ENCODE peak calls at places on chromosomes 11 and 22, in four cellular contexts. One of them, this sample, is unnamed.

GRCh38 chr22:47012589-47013365 is 250.3 kb downstream of the TBC1D22A start:
- DNase-seq in nephron progenitor cell: no peak
- DNase-seq in GM20000: no peak
- DNase-seq in HTR-8/SVneo: no peak
- DNase-seq in this sample: no peak

GRCh38 chr11:7385532-7385931 is 99.8 kb upstream of the OLFML1 start:
- DNase-seq in nephron progenitor cell: no peak
- DNase-seq in GM20000: no peak
- DNase-seq in HTR-8/SVneo: no peak
- DNase-seq in this sample: no peak

GRCh38 chr22:35506259-35506570 is 34.4 kb upstream of the RASD2 start:
- DNase-seq in nephron progenitor cell: no peak
- DNase-seq in GM20000: no peak
- DNase-seq in HTR-8/SVneo: no peak
- DNase-seq in this sample: no peak

GRCh38 chr11:23205156-23205871 is 345.0 kb upstream of the CCDC179 start:
- DNase-seq in nephron progenitor cell: no peak
- DNase-seq in GM20000: no peak
- DNase-seq in HTR-8/SVneo: peak
- DNase-seq in this sample: no peak

GRCh38 chr11:119318240-119319135 is 1.6 kb upstream of the MCAM start:
- DNase-seq in nephron progenitor cell: no peak
- DNase-seq in GM20000: peak
- DNase-seq in HTR-8/SVneo: peak
- DNase-seq in this sample: no peak

GRCh38 chr11:5932671-5933070 is 9.4 kb upstream of the OR56A3 start:
- DNase-seq in nephron progenitor cell: no peak
- DNase-seq in GM20000: no peak
- DNase-seq in HTR-8/SVneo: no peak
- DNase-seq in this sample: no peak

GRCh38 chr11:2376751-2377451 is at the start of gene CD81:
- DNase-seq in nephron progenitor cell: peak
- DNase-seq in GM20000: peak
- DNase-seq in HTR-8/SVneo: peak
- DNase-seq in this sample: no peak

GRCh38 chr22:50215297-50216049 is 14.7 kb downstream of the SELENOO start:
- DNase-seq in nephron progenitor cell: no peak
- DNase-seq in GM20000: no peak
- DNase-seq in HTR-8/SVneo: no peak
- DNase-seq in this sample: no peak

GRCh38 chr11:34531663-34532062 is 18.1 kb upstream of the ELF5 start:
- DNase-seq in nephron progenitor cell: no peak
- DNase-seq in GM20000: no peak
- DNase-seq in HTR-8/SVneo: no peak
- DNase-seq in this sample: no peak

GRCh38 chr11:75328426-75329277 is 22.8 kb downstream of the ARRB1 start:
- DNase-seq in nephron progenitor cell: peak
- DNase-seq in GM20000: no peak
- DNase-seq in HTR-8/SVneo: peak
- DNase-seq in this sample: peak

GRCh38 chr11:111557425-111558111 is 17.0 kb downstream of the LAYN start:
- DNase-seq in nephron progenitor cell: no peak
- DNase-seq in GM20000: no peak
- DNase-seq in HTR-8/SVneo: peak
- DNase-seq in this sample: no peak

GRCh38 chr22:32584650-32585049 is 110.0 kb downstream of the FBXO7 start:
- DNase-seq in nephron progenitor cell: no peak
- DNase-seq in GM20000: no peak
- DNase-seq in HTR-8/SVneo: no peak
- DNase-seq in this sample: no peak

GRCh38 chr11:103673773-103674172 is 362.7 kb upstream of the DDI1 start:
- DNase-seq in nephron progenitor cell: no peak
- DNase-seq in GM20000: no peak
- DNase-seq in HTR-8/SVneo: no peak
- DNase-seq in this sample: no peak

GRCh38 chr11:62689421-62690183 is at the start of gene LRRN4CL:
- DNase-seq in nephron progenitor cell: no peak
- DNase-seq in GM20000: peak
- DNase-seq in HTR-8/SVneo: no peak
- DNase-seq in this sample: peak

GRCh38 chr11:111680486-111681175 is 78.4 kb downstream of the SIK2 start:
- DNase-seq in nephron progenitor cell: no peak
- DNase-seq in GM20000: no peak
- DNase-seq in HTR-8/SVneo: no peak
- DNase-seq in this sample: no peak

GRCh38 chr22:43297246-43298061 is 45.7 kb downstream of the SCUBE1 start:
- DNase-seq in nephron progenitor cell: no peak
- DNase-seq in GM20000: no peak
- DNase-seq in HTR-8/SVneo: no peak
- DNase-seq in this sample: no peak

GRCh38 chr11:27723685-27724084 is 23.4 kb upstream of the BDNF start:
- DNase-seq in nephron progenitor cell: no peak
- DNase-seq in GM20000: no peak
- DNase-seq in HTR-8/SVneo: peak
- DNase-seq in this sample: no peak

GRCh38 chr11:111982019-111982464 is 43.2 kb upstream of the DLAT start:
- DNase-seq in nephron progenitor cell: peak
- DNase-seq in GM20000: peak
- DNase-seq in HTR-8/SVneo: no peak
- DNase-seq in this sample: peak

GRCh38 chr11:73270855-73271477 is 1.2 kb upstream of the P2RY6 start:
- DNase-seq in nephron progenitor cell: peak
- DNase-seq in GM20000: no peak
- DNase-seq in HTR-8/SVneo: no peak
- DNase-seq in this sample: no peak

GRCh38 chr11:35303596-35304392 is 115.6 kb downstream of the SLC1A2 start:
- DNase-seq in nephron progenitor cell: no peak
- DNase-seq in GM20000: no peak
- DNase-seq in HTR-8/SVneo: no peak
- DNase-seq in this sample: no peak

GRCh38 chr22:50544078-50544745 is 1.5 kb upstream of the KLHDC7B start:
- DNase-seq in nephron progenitor cell: peak
- DNase-seq in GM20000: peak
- DNase-seq in HTR-8/SVneo: no peak
- DNase-seq in this sample: peak

GRCh38 chr11:363948-364761 is 5.1 kb upstream of the B4GALNT4 start:
- DNase-seq in nephron progenitor cell: peak
- DNase-seq in GM20000: peak
- DNase-seq in HTR-8/SVneo: peak
- DNase-seq in this sample: no peak

GRCh38 chr11:35271031-35271430 is 132.1 kb downstream of the CD44 start:
- DNase-seq in nephron progenitor cell: no peak
- DNase-seq in GM20000: no peak
- DNase-seq in HTR-8/SVneo: no peak
- DNase-seq in this sample: no peak

GRCh38 chr11:67024410-67024809 is 1.5 kb downstream of the SYT12 start:
- DNase-seq in nephron progenitor cell: no peak
- DNase-seq in GM20000: no peak
- DNase-seq in HTR-8/SVneo: no peak
- DNase-seq in this sample: no peak

GRCh38 chr11:33733978-33734377 is 2.2 kb downstream of the CD59 start:
- DNase-seq in nephron progenitor cell: no peak
- DNase-seq in GM20000: no peak
- DNase-seq in HTR-8/SVneo: no peak
- DNase-seq in this sample: no peak

GRCh38 chr11:33269822-33270221 is 12.6 kb downstream of the HIPK3 start:
- DNase-seq in nephron progenitor cell: no peak
- DNase-seq in GM20000: no peak
- DNase-seq in HTR-8/SVneo: no peak
- DNase-seq in this sample: no peak

GRCh38 chr11:57597971-57598830 is 716 bp downstream of the SERPING1 start:
- DNase-seq in nephron progenitor cell: peak
- DNase-seq in GM20000: no peak
- DNase-seq in HTR-8/SVneo: no peak
- DNase-seq in this sample: no peak

GRCh38 chr11:128399186-128399585 is 188.2 kb downstream of the ETS1 start:
- DNase-seq in nephron progenitor cell: no peak
- DNase-seq in GM20000: no peak
- DNase-seq in HTR-8/SVneo: no peak
- DNase-seq in this sample: no peak

GRCh38 chr22:20463324-20464095 is 25.9 kb upstream of the SCARF2 start:
- DNase-seq in nephron progenitor cell: no peak
- DNase-seq in GM20000: peak
- DNase-seq in HTR-8/SVneo: no peak
- DNase-seq in this sample: no peak

GRCh38 chr11:91163619-91164451 is 941.0 kb upstream of the CHORDC1 start:
- DNase-seq in nephron progenitor cell: no peak
- DNase-seq in GM20000: no peak
- DNase-seq in HTR-8/SVneo: peak
- DNase-seq in this sample: no peak

GRCh38 chr11:73833067-73833466 is 43.6 kb downstream of the COA4 start:
- DNase-seq in nephron progenitor cell: no peak
- DNase-seq in GM20000: no peak
- DNase-seq in HTR-8/SVneo: no peak
- DNase-seq in this sample: no peak

GRCh38 chr11:65633390-65634139 is 4.3 kb upstream of the SIPA1 start:
- DNase-seq in nephron progenitor cell: no peak
- DNase-seq in GM20000: no peak
- DNase-seq in HTR-8/SVneo: no peak
- DNase-seq in this sample: no peak

GRCh38 chr11:111977141-111978027 is 40.2 kb downstream of the DIXDC1 start:
- DNase-seq in nephron progenitor cell: peak
- DNase-seq in GM20000: peak
- DNase-seq in HTR-8/SVneo: peak
- DNase-seq in this sample: peak

GRCh38 chr11:34654491-34655334 is 33.8 kb downstream of the EHF start:
- DNase-seq in nephron progenitor cell: no peak
- DNase-seq in GM20000: no peak
- DNase-seq in HTR-8/SVneo: no peak
- DNase-seq in this sample: peak